ENCODE peak calls at places on chromosomes 6 and 20, in five cellular contexts. S, K, M, Y and V are unnamed samples.

GRCh38 chr20:50561379-50562078 is 51.3 kb downstream of the PTPN1 start:
- DNase-seq in S (peak; percentile 27), K (peak; percentile 94), M (peak; percentile 90), Y (no peak), V (no peak)

GRCh38 chr6:39154705-39155104 is 39.7 kb upstream of the SAYSD1 start:
- DNase-seq in S (no peak), K (no peak), M (no peak), Y (no peak), V (no peak)

GRCh38 chr6:52419809-52420667 is at the start of gene EFHC1:
- DNase-seq in S (peak; percentile 97), K (peak; percentile 99), M (peak; percentile 99), Y (peak; percentile 98), V (peak; percentile 97)

GRCh38 chr6:73145690-73146089 is 79.6 kb downstream of the KHDC1L start:
- DNase-seq in S (no peak), K (no peak), M (no peak), Y (no peak), V (no peak)

GRCh38 chr20:38052870-38053269 is 19.3 kb downstream of the RPRD1B start:
- DNase-seq in S (no peak), K (no peak), M (no peak), Y (no peak), V (no peak)

GRCh38 chr6:106612956-106613516 is 16.3 kb downstream of the RTN4IP1 start:
- DNase-seq in S (no peak), K (no peak), M (peak; percentile 20), Y (no peak), V (no peak)

GRCh38 chr20:52592567-52592966 is 379.6 kb upstream of the TSHZ2 start:
- DNase-seq in S (no peak), K (no peak), M (no peak), Y (no peak), V (no peak)

GRCh38 chr6:66496659-66497058 is 789.6 kb upstream of the EYS start:
- DNase-seq in S (no peak), K (peak; percentile 10), M (no peak), Y (no peak), V (no peak)

GRCh38 chr6:170405311-170405975 is 98.9 kb downstream of the FAM120B start:
- DNase-seq in S (no peak), K (peak; percentile 94), M (peak; percentile 92), Y (no peak), V (no peak)

GRCh38 chr6:141463237-141463977 is 669.3 kb upstream of the GJE1 start:
- DNase-seq in S (no peak), K (peak; percentile 73), M (peak; percentile 65), Y (peak; percentile 30), V (no peak)

GRCh38 chr20:12660918-12661317 is 347.9 kb upstream of the SPTLC3 start:
- DNase-seq in S (no peak), K (no peak), M (peak; percentile 34), Y (no peak), V (no peak)

GRCh38 chr6:34531580-34532201 is 24.4 kb downstream of the SPDEF start:
- DNase-seq in S (no peak), K (peak; percentile 62), M (peak; percentile 43), Y (peak; percentile 85), V (peak; percentile 55)

GRCh38 chr20:39107741-39108140 is 145.6 kb downstream of the DHX35 start:
- DNase-seq in S (no peak), K (peak; percentile 15), M (peak; percentile 41), Y (no peak), V (no peak)

GRCh38 chr6:26394289-26394688 is 7.8 kb upstream of the BTN3A1 start:
- DNase-seq in S (no peak), K (peak; percentile 79), M (peak; percentile 87), Y (no peak), V (no peak)

GRCh38 chr6:141488466-141488865 is 644.3 kb upstream of the GJE1 start:
- DNase-seq in S (no peak), K (peak; percentile 39), M (peak; percentile 46), Y (no peak), V (no peak)

GRCh38 chr6:170080828-170081368 is 210.0 kb downstream of the DLL1 start:
- DNase-seq in S (no peak), K (no peak), M (no peak), Y (no peak), V (peak; percentile 48)

GRCh38 chr20:45041464-45042337 is 59.2 kb downstream of the KCNS1 start:
- DNase-seq in S (no peak), K (peak; percentile 69), M (peak; percentile 75), Y (no peak), V (no peak)

GRCh38 chr20:48760403-48760889 is 67.4 kb downstream of the PREX1 start:
- DNase-seq in S (peak; percentile 71), K (peak; percentile 57), M (peak; percentile 76), Y (peak; percentile 66), V (no peak)